ENCODE peak calls at places on chromosomes 4 and X, in seven cellular contexts. A, L, V, F, X, U and M are unnamed samples.

GRCh38 chr4:177322156-177322685 is 12.5 kb downstream of the NEIL3 start:
- DNase-seq in V (no peak), L (no peak), A (no peak), F (no peak), U (no peak), X (no peak), M (no peak)

GRCh38 chr4:17559709-17560048 is 17.3 kb upstream of the LAP3 start:
- DNase-seq in X (no peak), U (no peak), A (no peak), V (no peak), L (no peak), F (no peak), M (no peak)

GRCh38 chr4:83112239-83112638 is 2.3 kb downstream of the PLAC8 start:
- DNase-seq in L (no peak), U (no peak), X (peak), F (no peak), A (no peak), V (no peak), M (peak)

GRCh38 chr4:184934184-184934583 is 84.1 kb upstream of the HELT start:
- DNase-seq in F (no peak), L (no peak), X (no peak), V (no peak), A (no peak), U (no peak), M (no peak)

GRCh38 chr4:116480486-116480990 is 604.8 kb downstream of the TRAM1L1 start:
- DNase-seq in F (no peak), V (no peak), A (no peak), U (no peak), L (no peak), X (no peak), M (no peak)

GRCh38 chr4:183333983-183334382 is 11.8 kb upstream of the CLDN24 start:
- DNase-seq in A (no peak), L (no peak), U (no peak), X (no peak), V (no peak), F (no peak), M (no peak)

GRCh38 chrX:55120767-55121358 is 32.0 kb downstream of the PAGE2 start:
- DNase-seq in U (no peak), V (no peak), A (no peak), L (no peak), X (no peak), F (peak), M (no peak)

GRCh38 chr4:40962551-40963185 is 212.9 kb downstream of the NSUN7 start:
- DNase-seq in F (no peak), A (no peak), L (no peak), V (no peak), U (no peak), X (no peak), M (no peak)

GRCh38 chrX:119474615-119475388 is 6.6 kb downstream of the SLC25A5 start:
- DNase-seq in A (no peak), V (no peak), F (no peak), U (no peak), X (no peak), L (no peak), M (no peak)

GRCh38 chrX:133232331-133232730 is 14.2 kb upstream of the TFDP3 start:
- DNase-seq in X (no peak), V (no peak), F (no peak), A (no peak), L (no peak), U (no peak), M (no peak)

GRCh38 chr4:138645289-138645688 is 370.3 kb upstream of the NOCT start:
- DNase-seq in V (no peak), F (no peak), L (no peak), X (no peak), U (no peak), A (no peak), M (no peak)

GRCh38 chr4:95293014-95293413 is 255.8 kb downstream of the UNC5C start:
- DNase-seq in U (no peak), F (no peak), V (no peak), A (no peak), L (no peak), X (no peak), M (no peak)

GRCh38 chrX:84182521-84182920 is 5.5 kb downstream of the RPS6KA6 start:
- DNase-seq in U (no peak), F (no peak), A (no peak), X (no peak), L (no peak), V (no peak), M (no peak)

GRCh38 chrX:84187501-84188319 is at the start of gene RPS6KA6:
- DNase-seq in L (peak), V (peak), F (peak), A (no peak), U (peak), X (no peak), M (peak)

GRCh38 chrX:84189125-84189524 is 1.1 kb upstream of the RPS6KA6 start:
- DNase-seq in V (no peak), L (no peak), U (no peak), X (no peak), F (no peak), A (no peak), M (peak)

GRCh38 chrX:84188320-84188834 is 378 bp upstream of the RPS6KA6 start:
- DNase-seq in L (peak), F (peak), X (no peak), V (peak), A (peak), U (peak), M (peak)

GRCh38 chrX:84186603-84187358 is 1.2 kb downstream of the RPS6KA6 start:
- DNase-seq in U (no peak), A (no peak), X (no peak), F (no peak), V (no peak), L (peak), M (peak)
- TF ChIP-seq CTCF in U (peak), A (no peak), X (no peak), F (no peak), V (no peak), L (no peak), M (no peak)

GRCh38 chr4:102705391-102705935 is 55.3 kb downstream of the MANBA start:
- DNase-seq in A (no peak), X (no peak), U (no peak), V (no peak), F (no peak), L (peak), M (no peak)
- TF ChIP-seq CTCF in A (no peak), X (no peak), U (no peak), V (no peak), F (no peak), L (no peak), M (no peak)

DNA sequence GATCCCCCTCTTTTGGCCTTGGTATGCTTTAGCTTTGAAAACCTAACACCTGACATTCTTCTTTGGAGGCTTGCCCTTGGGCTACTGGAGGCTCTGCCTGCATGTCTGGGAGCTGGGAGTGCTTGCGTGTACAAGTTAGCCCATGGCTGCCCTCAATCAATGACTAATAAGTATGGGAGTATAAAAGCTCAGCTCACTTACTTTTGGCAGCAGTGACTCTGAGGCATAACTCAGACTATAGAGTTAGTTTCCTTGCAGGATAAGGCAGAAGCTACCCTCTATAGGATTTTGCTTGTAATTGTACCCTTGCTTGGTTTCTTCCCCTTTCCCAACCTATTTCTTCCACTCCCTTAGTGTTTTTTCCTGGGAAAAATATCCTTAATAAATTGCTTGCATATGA is 247.9 kb downstream of the PPP1R2C start:
- DNase-seq in A (no peak), L (no peak), V (no peak), F (no peak), U (no peak), X (no peak), M (no peak)
- TF ChIP-seq CTCF in A (no peak), L (no peak), V (no peak), F (peak), U (no peak), X (no peak), M (no peak)

GRCh38 chrX:153644356-153645125 is 2.5 kb upstream of the DUSP9 start:
- DNase-seq in U (peak), F (peak), A (no peak), V (no peak), X (no peak), L (peak), M (no peak)
- TF ChIP-seq CTCF in U (no peak), F (peak), A (no peak), V (no peak), X (no peak), L (no peak), M (no peak)

GRCh38 chr4:20251796-20252655 is at the start of gene SLIT2:
- DNase-seq in X (peak), F (peak), U (peak), A (no peak), V (peak), L (peak), M (peak)

GRCh38 chr4:20251061-20251795 is 477 bp upstream of the SLIT2 start:
- DNase-seq in V (no peak), X (no peak), A (no peak), L (no peak), F (no peak), U (no peak), M (no peak)

GRCh38 chr4:20252656-20253271 is 1.1 kb downstream of the SLIT2 start:
- DNase-seq in X (no peak), L (peak), F (peak), U (peak), A (no peak), V (peak), M (peak)

GRCh38 chr4:20248155-20248558 is 3.5 kb upstream of the SLIT2 start:
- DNase-seq in V (no peak), U (peak), L (no peak), A (peak), F (peak), X (peak), M (peak)

GRCh38 chr4:20249333-20249732 is 2.4 kb upstream of the SLIT2 start:
- DNase-seq in L (no peak), U (peak), A (no peak), F (peak), X (no peak), V (no peak), M (no peak)
- TF ChIP-seq CTCF in L (no peak), U (peak), A (peak), F (peak), X (no peak), V (peak), M (no peak)

GRCh38 chrX:81294101-81294500 is 92.2 kb downstream of the SH3BGRL start:
- DNase-seq in F (no peak), U (no peak), A (no peak), X (no peak), V (no peak), L (no peak), M (no peak)
- TF ChIP-seq CTCF in F (no peak), U (no peak), A (no peak), X (no peak), V (no peak), L (no peak), M (no peak)